ENCODE peak calls at places on chromosomes 5 and 9, in six cellular contexts. Q is lower lobe of right lung; S is T-helper 1 cell; B is stimulated activated naive CD4-positive, alpha-beta T cell treated with Interleukin-2 at 50 U/mL for 16 hours; N is upper lobe of left lung; C is transverse colon. I is an unnamed sample.
A peak's percentile ranks its signal among the peaks of the same experiment; 100 is the strongest.

GRCh38 chr5:37665272-37665671 is 174.6 kb downstream of the GDNF start:
- DNase-seq in Q (no peak), S (no peak), B (no peak), N (no peak), C (no peak), I (no peak)

GRCh38 chr9:88925471-88925870 is 65.8 kb upstream of the S1PR3 start:
- DNase-seq in Q (no peak), S (no peak), B (no peak), N (no peak), C (no peak), I (no peak)

GRCh38 chr9:137369911-137370630 is 52.9 kb downstream of the EXD3 start:
- DNase-seq in Q (peak; percentile 38), S (no peak), B (no peak), N (no peak), C (no peak), I (no peak)

GRCh38 chr9:106860731-106861584 is 2.0 kb upstream of the ZNF462 start:
- DNase-seq in Q (no peak), S (no peak), B (no peak), N (no peak), C (peak; percentile 46), I (no peak)

GRCh38 chr5:155274484-155274883 is 260.9 kb downstream of the KIF4B start:
- DNase-seq in Q (no peak), S (no peak), B (no peak), N (no peak), C (no peak), I (no peak)

GRCh38 chr9:109497193-109498165 is 628 bp downstream of the PTPN3 start:
- DNase-seq in Q (no peak), S (no peak), B (no peak), N (no peak), C (peak; percentile 52), I (no peak)

GRCh38 chr9:111300140-111300735 is 29.8 kb downstream of the OR2K2 start:
- DNase-seq in Q (no peak), S (no peak), B (no peak), N (no peak), C (no peak), I (no peak)

GRCh38 chr5:83577036-83577636 is 105.6 kb downstream of the VCAN start:
- DNase-seq in Q (no peak), S (no peak), B (no peak), N (no peak), C (peak; percentile 27), I (no peak)

GRCh38 chr5:80239680-80240367 is 16.0 kb downstream of the SERINC5 start:
- DNase-seq in Q (no peak), S (no peak), B (no peak), N (no peak), C (no peak), I (no peak)

GRCh38 chr5:148387325-148387724 is 3.6 kb downstream of the FBXO38 start:
- DNase-seq in Q (no peak), S (no peak), B (no peak), N (no peak), C (no peak), I (no peak)

GRCh38 chr5:127227881-127228280 is 62.7 kb upstream of the MEGF10 start:
- DNase-seq in Q (no peak), S (no peak), B (no peak), N (no peak), C (no peak), I (no peak)

GRCh38 chr5:3226171-3226570 is 369.5 kb upstream of the IRX1 start:
- DNase-seq in Q (no peak), S (no peak), B (no peak), N (no peak), C (no peak), I (no peak)

GRCh38 chr5:86983208-86983607 is 284.5 kb upstream of the RASA1 start:
- DNase-seq in Q (no peak), S (no peak), B (no peak), N (no peak), C (no peak), I (no peak)

GRCh38 chr5:88692979-88693932 is 189.7 kb downstream of the MEF2C start:
- DNase-seq in Q (no peak), S (no peak), B (no peak), N (no peak), C (no peak), I (no peak)

GRCh38 chr9:131191857-131192256 is 66.5 kb downstream of the NUP214 start:
- DNase-seq in Q (no peak), S (no peak), B (no peak), N (no peak), C (no peak), I (no peak)

GRCh38 chr5:102595332-102595731 is 96.5 kb upstream of the SLCO6A1 start:
- DNase-seq in Q (no peak), S (no peak), B (no peak), N (no peak), C (no peak), I (no peak)

GRCh38 chr5:150024241-150024984 is 23.9 kb downstream of the HMGXB3 start:
- DNase-seq in Q (no peak), S (no peak), B (no peak), N (no peak), C (no peak), I (no peak)

GRCh38 chr5:136023935-136024645 is 4.7 kb upstream of the TGFBI start:
- DNase-seq in Q (no peak), S (no peak), B (no peak), N (no peak), C (no peak), I (no peak)

GRCh38 chr9:19229725-19230355 is 653 bp upstream of the DENND4C start:
- DNase-seq in Q (no peak), S (no peak), B (peak; percentile 73), N (peak; percentile 70), C (peak; percentile 76), I (peak; percentile 61)

GRCh38 chr5:370311-370958 is 48.9 kb downstream of the AHRR start:
- DNase-seq in Q (peak; percentile 26), S (no peak), B (no peak), N (peak; percentile 17), C (peak; percentile 3), I (no peak)

GRCh38 chr9:4740623-4741364 is at the start of gene AK3:
- DNase-seq in Q (peak; percentile 93), S (peak; percentile 76), B (peak; percentile 79), N (peak; percentile 92), C (peak; percentile 93), I (peak; percentile 72)

GRCh38 chr5:38931731-38932130 is 85.9 kb downstream of the OSMR start:
- DNase-seq in Q (no peak), S (no peak), B (no peak), N (no peak), C (no peak), I (no peak)

GRCh38 chr9:132806723-132807421 is 71.2 kb downstream of the AK8 start:
- DNase-seq in Q (no peak), S (no peak), B (no peak), N (no peak), C (no peak), I (no peak)

GRCh38 chr9:120410925-120411501 is 169.0 kb downstream of the CDK5RAP2 start:
- DNase-seq in Q (no peak), S (no peak), B (no peak), N (no peak), C (no peak), I (no peak)

GRCh38 chr5:10289353-10289752 is 18.3 kb downstream of the CMBL start:
- DNase-seq in Q (no peak), S (no peak), B (no peak), N (peak; percentile 60), C (peak; percentile 78), I (no peak)

GRCh38 chr5:57450991-57451876 is 31.4 kb downstream of the ACTBL2 start:
- DNase-seq in Q (no peak), S (no peak), B (no peak), N (no peak), C (no peak), I (no peak)

GRCh38 chr9:121233906-121234901 is 32.5 kb upstream of the RAB14 start:
- DNase-seq in Q (no peak), S (no peak), B (no peak), N (peak; percentile 29), C (no peak), I (no peak)

GRCh38 chr5:65535529-65535987 is 27.4 kb downstream of the CENPK start:
- DNase-seq in Q (no peak), S (no peak), B (no peak), N (no peak), C (no peak), I (no peak)

GRCh38 chr5:65209341-65209740 is 272.4 kb downstream of the ADAMTS6 start:
- DNase-seq in Q (no peak), S (no peak), B (no peak), N (no peak), C (no peak), I (no peak)

GRCh38 chr5:93941897-93942296 is 200.5 kb upstream of the POU5F2 start:
- DNase-seq in Q (no peak), S (no peak), B (no peak), N (no peak), C (no peak), I (no peak)

GRCh38 chr9:2962471-2963172 is 118.7 kb upstream of the PUM3 start:
- DNase-seq in Q (no peak), S (no peak), B (no peak), N (no peak), C (no peak), I (no peak)

GRCh38 chr5:4584982-4585381 is 555.1 kb upstream of the ADAMTS16 start:
- DNase-seq in Q (no peak), S (no peak), B (no peak), N (no peak), C (no peak), I (no peak)

GRCh38 chr5:61649971-61650370 is 317.9 kb downstream of the ZSWIM6 start:
- DNase-seq in Q (no peak), S (no peak), B (no peak), N (no peak), C (no peak), I (no peak)

GRCh38 chr9:130940023-130940549 is 1.0 kb upstream of the FIBCD1 start:
- DNase-seq in Q (no peak), S (no peak), B (no peak), N (no peak), C (no peak), I (no peak)

GRCh38 chr9:126536131-126536530 is 77.6 kb upstream of the LMX1B start:
- DNase-seq in Q (peak; percentile 21), S (no peak), B (no peak), N (no peak), C (no peak), I (no peak)

I was measured in activated T-helper 9 cell treated with anti-CD3 and anti-CD28 coated beads, Interleukin-2, amount 50 U/mL, for 16 hours.